ENCODE peak calls at places on chromosomes 16 and 17, in four cellular contexts. One of them, this sample, is unnamed.

GRCh38 chr16:10982430-10983174 is 38.2 kb downstream of the CLEC16A start:
- DNase-seq in lung microvascular endothelial cell: no peak
- DNase-seq in stimulated activated CD8-positive, alpha-beta memory T cell treated with anti-CD3 and anti-CD28 coated beads, Interleukin-12 subunit alpha, Interleukin-12 subunit beta, amount 100 ng/mL, for 4 hours: no peak
- DNase-seq in amniotic epithelial cell: no peak
- DNase-seq in this sample: no peak

GRCh38 chr16:79662122-79662521 is 61.6 kb upstream of the MAF start:
- DNase-seq in lung microvascular endothelial cell: no peak
- DNase-seq in amniotic epithelial cell: no peak
- DNase-seq in stimulated activated CD8-positive, alpha-beta memory T cell treated with anti-CD3 and anti-CD28 coated beads, Interleukin-12 subunit alpha, Interleukin-12 subunit beta, amount 100 ng/mL, for 4 hours: no peak
- DNase-seq in this sample: no peak

GRCh38 chr17:12519956-12520594 is 145.6 kb upstream of the MYOCD start:
- DNase-seq in lung microvascular endothelial cell: no peak
- DNase-seq in stimulated activated CD8-positive, alpha-beta memory T cell treated with anti-CD3 and anti-CD28 coated beads, Interleukin-12 subunit alpha, Interleukin-12 subunit beta, amount 100 ng/mL, for 4 hours: no peak
- DNase-seq in amniotic epithelial cell: peak
- DNase-seq in this sample: no peak

GRCh38 chr16:31471875-31472558 is at the start of gene TGFB1I1:
- DNase-seq in amniotic epithelial cell: peak
- DNase-seq in stimulated activated CD8-positive, alpha-beta memory T cell treated with anti-CD3 and anti-CD28 coated beads, Interleukin-12 subunit alpha, Interleukin-12 subunit beta, amount 100 ng/mL, for 4 hours: no peak
- DNase-seq in lung microvascular endothelial cell: peak
- DNase-seq in this sample: no peak

GRCh38 chr17:81196505-81197408 is 26.0 kb downstream of the CEP131 start:
- DNase-seq in stimulated activated CD8-positive, alpha-beta memory T cell treated with anti-CD3 and anti-CD28 coated beads, Interleukin-12 subunit alpha, Interleukin-12 subunit beta, amount 100 ng/mL, for 4 hours: no peak
- DNase-seq in amniotic epithelial cell: no peak
- DNase-seq in lung microvascular endothelial cell: peak
- DNase-seq in this sample: no peak

GRCh38 chr17:64064331-64064730 is 43.9 kb upstream of the ICAM2 start:
- DNase-seq in lung microvascular endothelial cell: no peak
- DNase-seq in amniotic epithelial cell: no peak
- DNase-seq in stimulated activated CD8-positive, alpha-beta memory T cell treated with anti-CD3 and anti-CD28 coated beads, Interleukin-12 subunit alpha, Interleukin-12 subunit beta, amount 100 ng/mL, for 4 hours: no peak
- DNase-seq in this sample: no peak

GRCh38 chr17:17216776-17217175 is 10.6 kb upstream of the PLD6 start:
- DNase-seq in amniotic epithelial cell: no peak
- DNase-seq in lung microvascular endothelial cell: no peak
- DNase-seq in stimulated activated CD8-positive, alpha-beta memory T cell treated with anti-CD3 and anti-CD28 coated beads, Interleukin-12 subunit alpha, Interleukin-12 subunit beta, amount 100 ng/mL, for 4 hours: no peak
- DNase-seq in this sample: no peak

GRCh38 chr16:608019-608418 is 18.2 kb downstream of the RAB40C start:
- DNase-seq in amniotic epithelial cell: no peak
- DNase-seq in stimulated activated CD8-positive, alpha-beta memory T cell treated with anti-CD3 and anti-CD28 coated beads, Interleukin-12 subunit alpha, Interleukin-12 subunit beta, amount 100 ng/mL, for 4 hours: no peak
- DNase-seq in lung microvascular endothelial cell: no peak
- DNase-seq in this sample: no peak

GRCh38 chr16:4624827-4625616 is 396 bp downstream of the MGRN1 start:
- DNase-seq in stimulated activated CD8-positive, alpha-beta memory T cell treated with anti-CD3 and anti-CD28 coated beads, Interleukin-12 subunit alpha, Interleukin-12 subunit beta, amount 100 ng/mL, for 4 hours: peak
- DNase-seq in lung microvascular endothelial cell: peak
- DNase-seq in amniotic epithelial cell: peak
- DNase-seq in this sample: no peak

GRCh38 chr16:27429330-27429871 is 27.4 kb downstream of the IL21R start:
- DNase-seq in amniotic epithelial cell: no peak
- DNase-seq in stimulated activated CD8-positive, alpha-beta memory T cell treated with anti-CD3 and anti-CD28 coated beads, Interleukin-12 subunit alpha, Interleukin-12 subunit beta, amount 100 ng/mL, for 4 hours: no peak
- DNase-seq in lung microvascular endothelial cell: no peak
- DNase-seq in this sample: no peak

GRCh38 chr17:78357687-78358537 is 2.0 kb downstream of the SOCS3 start:
- DNase-seq in amniotic epithelial cell: peak
- DNase-seq in stimulated activated CD8-positive, alpha-beta memory T cell treated with anti-CD3 and anti-CD28 coated beads, Interleukin-12 subunit alpha, Interleukin-12 subunit beta, amount 100 ng/mL, for 4 hours: no peak
- DNase-seq in lung microvascular endothelial cell: no peak
- DNase-seq in this sample: no peak

GRCh38 chr17:17403899-17404576 is 72.8 kb upstream of the MED9 start:
- DNase-seq in lung microvascular endothelial cell: peak
- DNase-seq in stimulated activated CD8-positive, alpha-beta memory T cell treated with anti-CD3 and anti-CD28 coated beads, Interleukin-12 subunit alpha, Interleukin-12 subunit beta, amount 100 ng/mL, for 4 hours: peak
- DNase-seq in amniotic epithelial cell: no peak
- DNase-seq in this sample: no peak

GRCh38 chr17:83064021-83064731 is 15.2 kb upstream of the METRNL start:
- DNase-seq in amniotic epithelial cell: no peak
- DNase-seq in lung microvascular endothelial cell: no peak
- DNase-seq in stimulated activated CD8-positive, alpha-beta memory T cell treated with anti-CD3 and anti-CD28 coated beads, Interleukin-12 subunit alpha, Interleukin-12 subunit beta, amount 100 ng/mL, for 4 hours: no peak
- DNase-seq in this sample: no peak

GRCh38 chr17:50682938-50683337 is 24.8 kb downstream of the ANKRD40 start:
- DNase-seq in lung microvascular endothelial cell: no peak
- DNase-seq in amniotic epithelial cell: no peak
- DNase-seq in stimulated activated CD8-positive, alpha-beta memory T cell treated with anti-CD3 and anti-CD28 coated beads, Interleukin-12 subunit alpha, Interleukin-12 subunit beta, amount 100 ng/mL, for 4 hours: no peak
- DNase-seq in this sample: no peak

GRCh38 chr17:64974750-64975317 is 55.6 kb upstream of the LRRC37A3 start:
- DNase-seq in lung microvascular endothelial cell: no peak
- DNase-seq in stimulated activated CD8-positive, alpha-beta memory T cell treated with anti-CD3 and anti-CD28 coated beads, Interleukin-12 subunit alpha, Interleukin-12 subunit beta, amount 100 ng/mL, for 4 hours: no peak
- DNase-seq in amniotic epithelial cell: peak
- DNase-seq in this sample: no peak

GRCh38 chr16:25893332-25893731 is 201.6 kb downstream of the HS3ST4 start:
- DNase-seq in amniotic epithelial cell: no peak
- DNase-seq in stimulated activated CD8-positive, alpha-beta memory T cell treated with anti-CD3 and anti-CD28 coated beads, Interleukin-12 subunit alpha, Interleukin-12 subunit beta, amount 100 ng/mL, for 4 hours: no peak
- DNase-seq in lung microvascular endothelial cell: no peak
- DNase-seq in this sample: no peak

GRCh38 chr17:61597606-61598005 is 6.6 kb upstream of the NACA2 start:
- DNase-seq in lung microvascular endothelial cell: no peak
- DNase-seq in stimulated activated CD8-positive, alpha-beta memory T cell treated with anti-CD3 and anti-CD28 coated beads, Interleukin-12 subunit alpha, Interleukin-12 subunit beta, amount 100 ng/mL, for 4 hours: no peak
- DNase-seq in amniotic epithelial cell: no peak
- DNase-seq in this sample: no peak

GRCh38 chr17:34169501-34169900 is 85.6 kb upstream of the CCL2 start:
- DNase-seq in amniotic epithelial cell: no peak
- DNase-seq in lung microvascular endothelial cell: no peak
- DNase-seq in stimulated activated CD8-positive, alpha-beta memory T cell treated with anti-CD3 and anti-CD28 coated beads, Interleukin-12 subunit alpha, Interleukin-12 subunit beta, amount 100 ng/mL, for 4 hours: no peak
- DNase-seq in this sample: no peak

GRCh38 chr17:79788989-79789942 is 7.6 kb downstream of the CBX8 start:
- DNase-seq in lung microvascular endothelial cell: no peak
- DNase-seq in amniotic epithelial cell: no peak
- DNase-seq in stimulated activated CD8-positive, alpha-beta memory T cell treated with anti-CD3 and anti-CD28 coated beads, Interleukin-12 subunit alpha, Interleukin-12 subunit beta, amount 100 ng/mL, for 4 hours: no peak
- DNase-seq in this sample: no peak

GRCh38 chr17:56826611-56827414 is 6.9 kb downstream of the C17orf67 start:
- DNase-seq in lung microvascular endothelial cell: no peak
- DNase-seq in stimulated activated CD8-positive, alpha-beta memory T cell treated with anti-CD3 and anti-CD28 coated beads, Interleukin-12 subunit alpha, Interleukin-12 subunit beta, amount 100 ng/mL, for 4 hours: no peak
- DNase-seq in amniotic epithelial cell: no peak
- DNase-seq in this sample: no peak

GRCh38 chr17:39486242-39486641 is 25.0 kb downstream of the CDK12 start:
- DNase-seq in amniotic epithelial cell: peak
- DNase-seq in lung microvascular endothelial cell: no peak
- DNase-seq in stimulated activated CD8-positive, alpha-beta memory T cell treated with anti-CD3 and anti-CD28 coated beads, Interleukin-12 subunit alpha, Interleukin-12 subunit beta, amount 100 ng/mL, for 4 hours: no peak
- DNase-seq in this sample: no peak

GRCh38 chr17:67751101-67752074 is 33.7 kb downstream of the NOL11 start:
- DNase-seq in lung microvascular endothelial cell: no peak
- DNase-seq in stimulated activated CD8-positive, alpha-beta memory T cell treated with anti-CD3 and anti-CD28 coated beads, Interleukin-12 subunit alpha, Interleukin-12 subunit beta, amount 100 ng/mL, for 4 hours: no peak
- DNase-seq in amniotic epithelial cell: no peak
- DNase-seq in this sample: no peak

GRCh38 chr17:19736071-19736470 is 12.0 kb downstream of the ALDH3A1 start:
- DNase-seq in lung microvascular endothelial cell: no peak
- DNase-seq in stimulated activated CD8-positive, alpha-beta memory T cell treated with anti-CD3 and anti-CD28 coated beads, Interleukin-12 subunit alpha, Interleukin-12 subunit beta, amount 100 ng/mL, for 4 hours: no peak
- DNase-seq in amniotic epithelial cell: no peak
- DNase-seq in this sample: no peak

GRCh38 chr16:82152641-82153094 is 17.4 kb downstream of the MPHOSPH6 start:
- DNase-seq in amniotic epithelial cell: peak
- DNase-seq in lung microvascular endothelial cell: peak
- DNase-seq in stimulated activated CD8-positive, alpha-beta memory T cell treated with anti-CD3 and anti-CD28 coated beads, Interleukin-12 subunit alpha, Interleukin-12 subunit beta, amount 100 ng/mL, for 4 hours: no peak
- DNase-seq in this sample: no peak

This sample was measured in HS-5.